ENCODE peak calls at places on chromosomes 16 and 17, in ten cellular contexts. I is GM12891, Y is HCT116, C is prostate gland, R is GM12892, P is transverse colon, O is breast epithelium, A is GM23338, T is stomach, L is sigmoid colon. J is an unnamed sample.

GRCh38 chr16:88341551-88342290 is 41.0 kb upstream of the ZNF469 start:
- DNase-seq in P (no peak), R (no peak), Y (no peak), A (no peak), I (no peak), O (no peak), T (no peak), L (no peak), C (no peak), J (no peak)

GRCh38 chr17:72205357-72205756 is 84.5 kb downstream of the SOX9 start:
- DNase-seq in L (no peak), C (no peak), Y (no peak), T (no peak), I (no peak), O (no peak), R (no peak), P (no peak), A (no peak), J (no peak)

GRCh38 chr16:56950881-56951771 is 10.6 kb upstream of the CETP start:
- DNase-seq in I (no peak), R (peak; percentile 65), C (peak; percentile 60), T (peak; percentile 70), L (peak; percentile 75), A (peak; percentile 82), P (peak; percentile 59), O (no peak), Y (no peak), J (peak; percentile 67)

GRCh38 chr16:75818491-75818890 is 92.2 kb upstream of the CPHXL start:
- DNase-seq in L (no peak), I (no peak), C (no peak), P (no peak), Y (no peak), O (no peak), R (no peak), T (no peak), A (no peak), J (no peak)

GRCh38 chr16:17635183-17635582 is 164.4 kb upstream of the XYLT1 start:
- DNase-seq in I (no peak), O (no peak), T (no peak), A (peak; percentile 8), Y (no peak), L (no peak), C (no peak), R (no peak), P (no peak), J (no peak)

GRCh38 chr17:80832266-80832676 is 159.4 kb upstream of the CHMP6 start:
- DNase-seq in C (no peak), R (no peak), A (peak; percentile 71), O (no peak), P (peak; percentile 33), L (peak; percentile 83), T (no peak), I (no peak), Y (no peak), J (no peak)

GRCh38 chr17:36947922-36948716 is 635 bp upstream of the AATF start:
- DNase-seq in L (no peak), I (no peak), A (peak; percentile 63), R (no peak), T (no peak), Y (no peak), O (no peak), P (no peak), C (no peak), J (no peak)

GRCh38 chr16:1884889-1885288 is 12.9 kb upstream of the MEIOB start:
- DNase-seq in P (no peak), C (no peak), T (no peak), R (no peak), I (no peak), O (no peak), Y (no peak), A (peak; percentile 46), L (no peak), J (no peak)

DNA sequence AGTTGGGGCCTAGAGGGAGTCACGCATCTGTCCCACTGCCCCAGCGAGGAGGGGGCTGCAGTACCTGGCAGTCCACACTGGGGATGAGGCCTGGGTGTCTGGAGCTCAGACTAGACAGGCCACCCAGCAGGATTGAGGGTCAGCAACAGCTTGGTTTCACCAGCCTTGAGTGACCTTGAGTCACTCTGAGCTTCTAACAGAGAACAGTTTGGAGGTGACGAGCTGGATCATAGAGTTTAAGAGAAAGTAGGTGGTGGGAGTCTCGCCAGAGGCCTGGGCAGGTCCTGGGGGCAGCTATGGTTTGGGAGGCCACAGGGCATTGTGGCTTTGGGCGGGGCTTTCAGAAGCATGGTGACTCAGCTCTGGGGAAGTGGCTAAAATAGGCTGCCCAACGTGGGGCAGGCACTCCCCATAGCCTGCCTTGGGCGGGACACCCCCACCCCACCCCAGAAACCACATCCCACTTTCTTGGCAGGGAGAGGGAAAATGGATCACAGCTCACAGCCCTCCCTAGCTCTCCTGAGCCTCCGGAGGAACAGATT is 20.5 kb downstream of the CDC42EP4 start:
- DNase-seq in R (no peak), T (peak; percentile 73), O (no peak), I (peak; percentile 55), Y (peak; percentile 79), C (no peak), A (no peak), P (peak; percentile 76), L (peak; percentile 85), J (peak; percentile 86)
- TF ChIP-seq POLR2AphosphoS5 in R (no peak), T (peak; percentile 54), O (no peak), I (no peak), Y (peak; percentile 72), C (no peak), A (no peak), P (no peak), L (no peak), J (peak; percentile 31)

GRCh38 chr16:81417210-81417609 is 27.4 kb upstream of the CMIP start:
- DNase-seq in Y (no peak), A (no peak), R (no peak), T (no peak), C (no peak), I (no peak), P (no peak), L (no peak), O (no peak), J (no peak)

GRCh38 chr16:81421126-81421525 is 23.5 kb upstream of the CMIP start:
- DNase-seq in R (no peak), L (no peak), C (no peak), A (no peak), I (no peak), O (no peak), T (no peak), Y (no peak), P (no peak), J (no peak)

GRCh38 chr16:81419806-81420205 is 24.8 kb upstream of the CMIP start:
- DNase-seq in C (no peak), I (no peak), R (no peak), L (no peak), T (no peak), A (no peak), P (no peak), O (no peak), Y (no peak), J (no peak)

GRCh38 chr16:81424761-81425160 is 19.8 kb upstream of the CMIP start:
- DNase-seq in R (no peak), P (no peak), Y (no peak), A (no peak), C (no peak), L (no peak), I (no peak), O (no peak), T (no peak), J (no peak)

DNA sequence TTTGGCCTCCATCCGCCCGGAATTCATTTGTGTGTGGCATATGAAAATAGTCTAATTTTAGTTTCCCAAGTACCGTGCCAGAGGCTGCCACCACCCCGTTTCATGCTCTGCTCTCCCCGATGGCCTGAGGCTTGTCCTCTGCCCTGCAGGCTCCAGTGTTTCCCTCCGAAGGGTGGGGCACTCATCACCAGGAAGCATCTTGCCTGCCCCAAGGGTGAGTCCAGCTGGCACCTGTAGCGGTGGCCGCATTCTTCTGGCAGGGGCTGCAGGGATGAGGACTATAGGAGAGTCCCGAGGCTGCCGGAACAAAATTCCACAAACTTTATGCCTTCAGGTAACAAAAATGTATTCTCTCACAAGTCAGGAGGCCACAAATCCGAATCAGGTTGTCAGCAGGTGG is 23.1 kb upstream of the CMIP start:
- DNase-seq in C (no peak), Y (no peak), P (no peak), O (no peak), T (no peak), A (no peak), R (no peak), L (no peak), I (no peak), J (no peak)
- TF ChIP-seq POLR2AphosphoS5 in C (no peak), Y (no peak), P (no peak), O (no peak), T (no peak), A (no peak), R (no peak), L (no peak), I (no peak), J (no peak)

DNA sequence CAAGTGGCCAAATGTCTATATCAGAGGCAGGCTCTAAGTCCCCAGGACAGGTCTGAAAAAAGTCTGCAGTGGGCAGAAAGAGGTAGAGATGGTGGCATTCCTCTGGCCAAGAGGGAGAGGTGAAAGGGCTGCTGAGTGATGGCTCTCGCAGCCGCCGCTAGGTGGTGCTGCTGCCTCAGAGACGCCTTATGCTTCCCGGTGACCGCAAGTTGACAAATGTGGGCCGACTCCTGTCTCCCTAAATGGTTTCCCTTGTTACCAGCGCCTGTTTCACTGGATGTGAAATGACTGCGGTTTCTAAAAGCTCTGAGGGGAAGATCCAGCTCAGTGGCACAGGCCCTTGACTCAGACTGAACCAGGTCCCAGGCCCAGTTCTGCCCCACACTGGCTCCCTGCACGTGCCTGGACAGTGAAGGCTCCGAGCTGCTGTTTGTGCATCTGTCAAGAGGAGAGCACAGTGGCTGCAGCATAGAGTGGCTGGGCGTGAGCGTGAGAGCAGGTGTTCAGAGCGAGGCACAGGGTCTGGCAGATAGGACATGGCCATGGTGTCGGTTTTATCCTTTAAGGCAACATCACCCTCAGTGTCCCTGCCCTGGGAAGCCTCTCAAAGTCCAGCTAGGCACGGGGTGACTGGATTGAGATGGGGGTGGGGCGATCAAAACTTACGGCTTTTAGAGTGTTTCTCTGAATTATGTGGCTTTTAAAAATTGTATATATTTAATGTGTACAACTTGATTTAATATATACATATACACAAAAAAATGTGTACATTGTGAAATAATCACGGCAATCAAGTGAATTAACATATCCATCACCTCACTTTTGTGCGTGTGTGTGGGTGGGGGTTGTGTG is 19.9 kb downstream of the CLEC16A start:
- DNase-seq in T (peak; percentile 87), Y (peak; percentile 32), O (peak; percentile 75), A (peak; percentile 91), L (peak; percentile 89), I (no peak), P (peak; percentile 86), C (peak; percentile 75), R (peak; percentile 53), J (peak; percentile 87)
- TF ChIP-seq POLR2AphosphoS5 in T (peak; percentile 71), Y (no peak), O (peak; percentile 65), A (no peak), L (no peak), I (peak; percentile 46), P (no peak), C (peak; percentile 59), R (no peak), J (no peak)

DNA sequence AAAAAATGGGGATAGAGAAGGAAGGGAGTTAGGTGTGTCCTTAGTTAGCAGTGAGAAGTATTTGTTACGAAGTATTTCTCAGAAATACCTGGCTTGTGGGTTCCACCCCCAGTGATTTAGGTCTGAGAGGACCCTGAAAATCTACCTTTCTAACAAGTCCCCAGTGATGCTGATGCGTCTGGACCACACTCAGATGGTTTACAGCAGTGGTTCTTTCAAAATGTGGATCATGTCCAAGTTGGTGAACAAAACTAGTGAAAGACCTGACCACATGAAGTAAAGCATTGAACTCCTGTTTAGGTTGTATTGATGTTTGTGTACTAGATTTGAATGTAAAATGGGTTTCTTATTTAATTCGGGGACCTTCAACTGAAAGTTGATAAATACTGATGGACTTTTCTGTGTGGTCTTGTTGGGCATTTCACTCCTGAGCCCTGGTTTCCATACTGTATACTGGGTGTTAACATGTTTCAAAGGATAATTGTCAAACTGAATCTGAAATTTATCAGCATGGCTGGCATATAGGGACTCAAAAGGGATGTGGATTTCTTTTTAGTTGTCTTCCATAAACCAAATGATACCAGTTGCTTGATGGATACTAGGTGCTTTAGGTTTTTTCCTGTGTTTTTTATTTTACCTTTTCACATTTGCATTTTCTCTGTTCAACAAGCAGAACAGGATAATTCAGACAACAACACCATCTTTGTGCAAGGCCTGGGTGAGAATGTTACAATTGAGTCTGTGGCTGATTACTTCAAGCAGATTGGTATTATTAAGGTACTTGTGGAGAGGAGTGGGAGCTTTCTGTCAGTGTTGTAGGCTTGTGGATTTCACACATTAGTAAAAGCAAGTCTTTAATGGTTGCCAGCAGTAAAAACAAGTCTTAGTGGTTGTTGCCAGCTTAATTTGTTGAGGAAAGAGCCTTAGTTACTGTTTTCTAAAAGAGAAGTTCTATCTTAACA is 8.8 kb downstream of the FUS start:
- DNase-seq in P (no peak), A (no peak), L (no peak), O (no peak), T (no peak), C (no peak), Y (no peak), R (no peak), I (no peak), J (no peak)
- TF ChIP-seq POLR2AphosphoS5 in P (no peak), A (no peak), L (no peak), O (no peak), T (no peak), C (no peak), Y (no peak), R (peak; percentile 59), I (peak; percentile 77), J (no peak)

J was measured in suprapubic skin.